ENCODE peak calls at places on chromosomes 6 and 20, in seven cellular contexts. One of them, this sample, is unnamed. For H3K9me3, the result is how much of the 10 kb centered on the place peaks cover.

GRCh38 chr6:10221186-10221585 is 193.7 kb downstream of the TFAP2A start:
- DNase-seq in pancreas: no peak
- DNase-seq in transverse colon: no peak
- DNase-seq in CD4-positive, alpha-beta memory T cell: no peak
- DNase-seq in right cardiac atrium: no peak
- DNase-seq in osteoblast: no peak
- DNase-seq in lung: no peak
- DNase-seq in this sample: no peak

GRCh38 chr6:159473844-159474243 is 219.2 kb downstream of the SOD2 start:
- DNase-seq in pancreas: no peak
- DNase-seq in transverse colon: peak
- DNase-seq in CD4-positive, alpha-beta memory T cell: no peak
- DNase-seq in right cardiac atrium: no peak
- DNase-seq in osteoblast: no peak
- DNase-seq in lung: no peak
- DNase-seq in this sample: no peak

GRCh38 chr6:40389176-40389767 is 197.9 kb downstream of the LRFN2 start:
- DNase-seq in pancreas: no peak
- DNase-seq in transverse colon: no peak
- DNase-seq in CD4-positive, alpha-beta memory T cell: peak
- DNase-seq in right cardiac atrium: no peak
- DNase-seq in osteoblast: no peak
- DNase-seq in lung: no peak
- DNase-seq in this sample: no peak

GRCh38 chr6:27148404-27148795 is 99.1 kb upstream of the PRSS16 start:
- DNase-seq in pancreas: no peak
- DNase-seq in transverse colon: no peak
- DNase-seq in CD4-positive, alpha-beta memory T cell: no peak
- DNase-seq in right cardiac atrium: no peak
- DNase-seq in osteoblast: no peak
- DNase-seq in lung: no peak
- DNase-seq in this sample: no peak

GRCh38 chr6:14177413-14178082 is 60.0 kb downstream of the CD83 start:
- DNase-seq in pancreas: no peak
- DNase-seq in transverse colon: no peak
- DNase-seq in CD4-positive, alpha-beta memory T cell: no peak
- DNase-seq in right cardiac atrium: no peak
- DNase-seq in osteoblast: no peak
- DNase-seq in lung: no peak
- DNase-seq in this sample: no peak

GRCh38 chr20:36744764-36745191 is 1.1 kb downstream of the NDRG3 start:
- DNase-seq in pancreas: peak
- DNase-seq in transverse colon: no peak
- DNase-seq in CD4-positive, alpha-beta memory T cell: no peak
- DNase-seq in right cardiac atrium: peak
- DNase-seq in osteoblast: peak
- DNase-seq in lung: no peak
- DNase-seq in this sample: peak

GRCh38 chr6:110628330-110628729 is 151.9 kb upstream of the SLC22A16 start:
- DNase-seq in pancreas: no peak
- DNase-seq in transverse colon: no peak
- DNase-seq in CD4-positive, alpha-beta memory T cell: no peak
- DNase-seq in right cardiac atrium: no peak
- DNase-seq in osteoblast: peak
- DNase-seq in lung: no peak
- DNase-seq in this sample: no peak

GRCh38 chr6:95917034-95917433 is 98.7 kb upstream of the FUT9 start:
- DNase-seq in pancreas: no peak
- DNase-seq in transverse colon: no peak
- DNase-seq in CD4-positive, alpha-beta memory T cell: no peak
- DNase-seq in right cardiac atrium: no peak
- DNase-seq in osteoblast: no peak
- DNase-seq in lung: no peak
- DNase-seq in this sample: no peak

GRCh38 chr20:24442909-24443308 is 26.5 kb upstream of the SYNDIG1 start:
- DNase-seq in pancreas: no peak
- DNase-seq in transverse colon: no peak
- DNase-seq in CD4-positive, alpha-beta memory T cell: no peak
- DNase-seq in right cardiac atrium: no peak
- DNase-seq in osteoblast: no peak
- DNase-seq in lung: no peak
- DNase-seq in this sample: no peak

GRCh38 chr6:42104807-42105713 is 37.4 kb downstream of the C6orf132 start:
- DNase-seq in pancreas: no peak
- DNase-seq in transverse colon: no peak
- DNase-seq in CD4-positive, alpha-beta memory T cell: no peak
- DNase-seq in right cardiac atrium: no peak
- DNase-seq in osteoblast: no peak
- DNase-seq in lung: no peak
- DNase-seq in this sample: no peak

GRCh38 chr6:32968770-32969684 is 633 bp downstream of the BRD2 start:
- DNase-seq in pancreas: peak
- DNase-seq in transverse colon: peak
- DNase-seq in CD4-positive, alpha-beta memory T cell: peak
- DNase-seq in right cardiac atrium: peak
- DNase-seq in osteoblast: peak
- DNase-seq in lung: peak
- DNase-seq in this sample: peak

GRCh38 chr6:27582928-27583725 is 110.2 kb upstream of the ZNF184 start:
- DNase-seq in pancreas: no peak
- DNase-seq in transverse colon: no peak
- DNase-seq in CD4-positive, alpha-beta memory T cell: no peak
- DNase-seq in right cardiac atrium: no peak
- DNase-seq in osteoblast: peak
- DNase-seq in lung: no peak
- DNase-seq in this sample: peak

GRCh38 chr20:37914367-37914671 is 11.4 kb downstream of the VSTM2L start:
- DNase-seq in pancreas: no peak
- DNase-seq in transverse colon: no peak
- DNase-seq in CD4-positive, alpha-beta memory T cell: no peak
- DNase-seq in right cardiac atrium: no peak
- DNase-seq in osteoblast: no peak
- DNase-seq in lung: no peak
- DNase-seq in this sample: no peak

GRCh38 chr20:37915800-37916570 is 13.1 kb downstream of the VSTM2L start:
- DNase-seq in pancreas: no peak
- DNase-seq in transverse colon: no peak
- DNase-seq in CD4-positive, alpha-beta memory T cell: no peak
- DNase-seq in right cardiac atrium: no peak
- DNase-seq in osteoblast: no peak
- DNase-seq in lung: no peak
- DNase-seq in this sample: peak

GRCh38 chr20:37913563-37914366 is 10.8 kb downstream of the VSTM2L start:
- DNase-seq in pancreas: no peak
- DNase-seq in transverse colon: no peak
- DNase-seq in CD4-positive, alpha-beta memory T cell: no peak
- DNase-seq in right cardiac atrium: no peak
- DNase-seq in osteoblast: no peak
- DNase-seq in lung: no peak
- DNase-seq in this sample: no peak

GRCh38 chr20:37914672-37915433 is 11.9 kb downstream of the VSTM2L start:
- DNase-seq in pancreas: no peak
- DNase-seq in transverse colon: no peak
- DNase-seq in CD4-positive, alpha-beta memory T cell: peak
- DNase-seq in right cardiac atrium: no peak
- DNase-seq in osteoblast: no peak
- DNase-seq in lung: no peak
- DNase-seq in this sample: peak

DNA sequence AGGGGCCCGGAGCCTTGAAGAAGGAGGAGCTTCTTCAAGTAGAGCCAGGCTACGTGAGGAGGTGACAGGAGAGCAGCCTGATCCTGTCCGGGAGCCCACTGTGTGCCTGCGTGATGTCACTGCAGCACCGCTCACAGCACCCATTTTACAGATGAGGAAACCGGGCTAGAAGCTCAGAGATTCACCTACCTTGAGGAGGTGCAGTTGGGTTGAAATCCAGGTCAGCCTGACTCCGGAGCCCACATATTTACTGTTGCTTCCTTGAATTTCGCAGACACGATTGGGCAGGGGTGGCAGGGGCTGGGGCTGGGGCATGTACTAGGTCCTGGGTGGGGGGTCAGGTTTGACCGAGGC is 12.5 kb downstream of the VSTM2L start:
- DNase-seq in pancreas: no peak
- DNase-seq in transverse colon: no peak
- DNase-seq in CD4-positive, alpha-beta memory T cell: no peak
- DNase-seq in right cardiac atrium: no peak
- DNase-seq in osteoblast: no peak
- DNase-seq in lung: no peak
- DNase-seq in this sample: no peak
- H3K4me3 ChIP-seq in pancreas: no peak
- H3K4me3 ChIP-seq in transverse colon: no peak
- H3K4me3 ChIP-seq in CD4-positive, alpha-beta memory T cell: no peak
- H3K4me3 ChIP-seq in right cardiac atrium: no peak
- H3K4me3 ChIP-seq in osteoblast: no peak
- H3K4me3 ChIP-seq in lung: no peak
- H3K4me3 ChIP-seq in this sample: no peak

DNA sequence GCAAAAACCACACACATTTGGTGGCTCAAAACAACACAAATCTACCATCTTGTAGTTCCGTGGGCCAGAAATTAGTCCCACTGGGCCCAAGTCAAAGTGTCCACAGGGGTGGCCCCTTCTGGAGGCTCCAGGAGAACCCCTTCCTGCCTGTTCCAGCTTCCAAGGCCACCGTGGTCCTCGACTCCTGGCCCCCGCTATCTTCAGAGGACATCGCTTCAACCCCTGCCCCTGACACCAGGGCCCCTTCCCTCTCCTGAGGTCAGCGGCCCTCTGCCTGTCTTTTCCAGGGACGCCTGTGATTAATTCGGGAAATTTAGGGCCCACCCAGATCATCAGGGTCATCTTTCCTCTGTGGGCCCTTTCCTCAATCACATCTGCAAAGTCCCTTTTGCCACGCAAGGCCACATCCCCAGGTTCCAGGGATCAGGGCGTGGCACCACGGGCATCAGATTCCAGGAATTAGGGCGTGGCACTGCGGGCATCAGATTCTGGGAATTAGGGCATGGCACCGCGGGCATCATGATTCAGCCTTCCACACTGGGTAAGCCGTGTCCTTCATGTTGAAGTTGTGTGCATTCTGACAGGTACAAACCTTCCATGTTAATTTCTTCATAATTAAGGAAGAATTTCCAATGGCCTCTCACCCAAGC is 59.9 kb upstream of the SMOC2 start:
- DNase-seq in pancreas: no peak
- DNase-seq in transverse colon: no peak
- DNase-seq in CD4-positive, alpha-beta memory T cell: no peak
- DNase-seq in right cardiac atrium: no peak
- DNase-seq in osteoblast: peak
- DNase-seq in lung: no peak
- DNase-seq in this sample: no peak
- H3K9me3 ChIP-seq in pancreas: under half
- H3K9me3 ChIP-seq in transverse colon: under half
- H3K9me3 ChIP-seq in CD4-positive, alpha-beta memory T cell: under half
- H3K9me3 ChIP-seq in right cardiac atrium: under half
- H3K9me3 ChIP-seq in osteoblast: under half
- H3K9me3 ChIP-seq in lung: under half
- H3K9me3 ChIP-seq in this sample: under half

DNA sequence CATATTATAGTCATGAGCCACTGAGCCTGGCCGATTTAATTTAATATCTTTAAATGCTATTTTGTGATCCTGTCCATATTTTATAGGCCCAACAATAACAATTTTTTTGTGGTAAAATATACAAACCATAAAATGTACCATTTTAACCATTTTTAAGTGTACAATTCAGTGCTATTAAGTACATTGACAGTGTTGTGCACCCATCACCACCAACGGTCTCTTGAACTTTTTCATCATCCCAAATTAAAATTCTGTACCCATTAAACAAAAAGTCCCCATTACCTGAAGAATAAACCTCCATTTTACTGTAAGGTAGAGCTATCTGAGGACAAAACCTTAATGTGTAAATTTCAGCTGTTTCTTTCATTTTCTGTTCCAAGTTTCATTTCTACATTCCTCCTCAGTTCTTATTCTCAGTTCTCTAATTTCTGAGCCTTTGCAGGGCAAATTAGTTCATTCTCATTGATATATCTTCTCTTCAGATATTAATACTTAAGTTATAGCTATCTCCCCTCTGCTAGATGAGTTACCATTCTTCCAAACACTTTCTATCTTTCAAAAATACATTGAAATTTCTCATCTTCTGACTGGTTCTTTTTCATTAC is 10.3 kb downstream of the MTO1 start:
- DNase-seq in pancreas: no peak
- DNase-seq in transverse colon: no peak
- DNase-seq in CD4-positive, alpha-beta memory T cell: no peak
- DNase-seq in right cardiac atrium: no peak
- DNase-seq in osteoblast: no peak
- DNase-seq in lung: no peak
- DNase-seq in this sample: no peak
- H3K4me3 ChIP-seq in pancreas: no peak
- H3K4me3 ChIP-seq in transverse colon: no peak
- H3K4me3 ChIP-seq in CD4-positive, alpha-beta memory T cell: no peak
- H3K4me3 ChIP-seq in right cardiac atrium: no peak
- H3K4me3 ChIP-seq in osteoblast: no peak
- H3K4me3 ChIP-seq in lung: no peak
- H3K4me3 ChIP-seq in this sample: no peak

GRCh38 chr20:21511850-21512633 is 1.8 kb downstream of the NKX2-2 start:
- DNase-seq in pancreas: no peak
- DNase-seq in transverse colon: no peak
- DNase-seq in CD4-positive, alpha-beta memory T cell: no peak
- DNase-seq in right cardiac atrium: no peak
- DNase-seq in osteoblast: peak
- DNase-seq in lung: no peak
- DNase-seq in this sample: peak

GRCh38 chr20:21511485-21511849 is 2.4 kb downstream of the NKX2-2 start:
- DNase-seq in pancreas: no peak
- DNase-seq in transverse colon: no peak
- DNase-seq in CD4-positive, alpha-beta memory T cell: no peak
- DNase-seq in right cardiac atrium: no peak
- DNase-seq in osteoblast: peak
- DNase-seq in lung: no peak
- DNase-seq in this sample: no peak

GRCh38 chr20:21513181-21513663 is 642 bp downstream of the NKX2-2 start:
- DNase-seq in pancreas: no peak
- DNase-seq in transverse colon: no peak
- DNase-seq in CD4-positive, alpha-beta memory T cell: no peak
- DNase-seq in right cardiac atrium: no peak
- DNase-seq in osteoblast: peak
- DNase-seq in lung: no peak
- DNase-seq in this sample: no peak

GRCh38 chr20:21513881-21514540 is at the start of gene NKX2-2:
- DNase-seq in pancreas: no peak
- DNase-seq in transverse colon: no peak
- DNase-seq in CD4-positive, alpha-beta memory T cell: no peak
- DNase-seq in right cardiac atrium: no peak
- DNase-seq in osteoblast: peak
- DNase-seq in lung: no peak
- DNase-seq in this sample: peak

DNA sequence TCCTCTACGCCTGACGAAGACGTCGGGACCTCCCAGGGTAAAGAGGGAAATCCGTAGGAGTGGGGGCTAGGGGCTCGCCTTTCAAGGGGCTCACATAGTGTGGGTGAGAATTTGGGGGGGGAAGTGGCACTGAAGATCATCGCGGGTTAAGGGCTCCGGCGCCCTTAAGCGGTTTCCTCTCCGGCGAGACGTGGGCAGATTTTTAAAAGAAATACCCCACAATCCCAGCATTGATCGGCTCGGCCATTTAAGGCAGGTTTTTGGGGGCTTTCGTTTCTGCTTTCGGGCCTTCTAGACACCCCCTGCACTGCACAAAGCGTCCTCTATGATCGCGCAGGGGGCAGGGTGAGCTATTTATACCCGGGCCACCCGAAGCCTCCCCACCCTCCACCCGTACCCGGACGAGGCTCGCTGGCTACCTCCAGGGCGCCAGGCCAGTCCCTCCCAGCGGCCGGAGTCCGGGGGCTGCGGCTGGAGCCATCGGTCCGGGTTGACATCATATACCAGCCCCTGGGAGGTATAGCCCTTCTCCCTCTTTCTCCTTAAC is 1.2 kb downstream of the NKX2-2 start:
- DNase-seq in pancreas: no peak
- DNase-seq in transverse colon: no peak
- DNase-seq in CD4-positive, alpha-beta memory T cell: no peak
- DNase-seq in right cardiac atrium: no peak
- DNase-seq in osteoblast: peak
- DNase-seq in lung: no peak
- DNase-seq in this sample: no peak
- H3K9me3 ChIP-seq in pancreas: under half
- H3K9me3 ChIP-seq in transverse colon: under half
- H3K9me3 ChIP-seq in CD4-positive, alpha-beta memory T cell: under half
- H3K9me3 ChIP-seq in right cardiac atrium: under half
- H3K9me3 ChIP-seq in osteoblast: under half
- H3K9me3 ChIP-seq in lung: under half
- H3K9me3 ChIP-seq in this sample: under half